ENCODE peak calls at places on chromosomes 4 and X, in six cellular contexts. H is sigmoid colon, A is lower leg skin, W is mesothelial cell of epicardium, M is RWPE1, Q is AG10803. L is an unnamed sample.

GRCh38 chrX:103329991-103330390 is at the start of gene TCEAL7:
- DNase-seq in H (peak), A (no peak), W (no peak), M (no peak), Q (peak), L (no peak)

GRCh38 chr4:140071806-140072205 is 82.2 kb downstream of the MAML3 start:
- DNase-seq in H (no peak), A (no peak), W (no peak), M (no peak), Q (peak), L (no peak)

GRCh38 chr4:141921293-141921692 is 284.9 kb downstream of the IL15 start:
- DNase-seq in H (no peak), A (no peak), W (no peak), M (no peak), Q (no peak), L (no peak)

GRCh38 chr4:11589676-11590075 is 161.0 kb upstream of the HS3ST1 start:
- DNase-seq in H (no peak), A (no peak), W (no peak), M (no peak), Q (no peak), L (peak)

GRCh38 chr4:8195431-8195830 is 3.7 kb upstream of the SH3TC1 start:
- DNase-seq in H (no peak), A (no peak), W (no peak), M (no peak), Q (no peak), L (no peak)

GRCh38 chr4:66852843-66853242 is 692.5 kb downstream of the CENPC start:
- DNase-seq in H (no peak), A (no peak), W (no peak), M (no peak), Q (no peak), L (no peak)

GRCh38 chrX:72394518-72395163 is 88.9 kb upstream of the CITED1 start:
- DNase-seq in H (no peak), A (no peak), W (no peak), M (no peak), Q (peak), L (no peak)

GRCh38 chr4:188658958-188659522 is 519.8 kb downstream of the TRIML1 start:
- DNase-seq in H (no peak), A (no peak), W (no peak), M (no peak), Q (no peak), L (no peak)

GRCh38 chr4:186029731-186030421 is 39.1 kb upstream of the TLR3 start:
- DNase-seq in H (peak), A (peak), W (no peak), M (no peak), Q (peak), L (no peak)

GRCh38 chr4:168540086-168540864 is 43.4 kb downstream of the PALLD start:
- DNase-seq in H (no peak), A (no peak), W (no peak), M (no peak), Q (peak), L (peak)

GRCh38 chr4:168797738-168798375 is 212.2 kb downstream of the CBR4 start:
- DNase-seq in H (no peak), A (no peak), W (no peak), M (no peak), Q (no peak), L (no peak)

GRCh38 chr4:111943796-111944203 is 201.5 kb upstream of the FAM241A start:
- DNase-seq in H (no peak), A (no peak), W (no peak), M (peak), Q (peak), L (peak)

GRCh38 chr4:41600243-41600642 is 62.3 kb downstream of the LIMCH1 start:
- DNase-seq in H (no peak), A (no peak), W (no peak), M (peak), Q (no peak), L (peak)

GRCh38 chr4:38138363-38138762 is 178.2 kb downstream of the PTTG2 start:
- DNase-seq in H (no peak), A (no peak), W (no peak), M (no peak), Q (no peak), L (no peak)

GRCh38 chrX:29824176-29824906 is 391.0 kb upstream of the MAGEB2 start:
- DNase-seq in H (no peak), A (no peak), W (no peak), M (no peak), Q (no peak), L (no peak)

GRCh38 chr4:77156912-77157858 is at the start of gene CCNG2:
- DNase-seq in H (peak), A (peak), W (peak), M (peak), Q (peak), L (peak)

GRCh38 chr4:9762823-9763475 is 18.5 kb upstream of the DRD5 start:
- DNase-seq in H (no peak), A (peak), W (peak), M (peak), Q (peak), L (peak)

GRCh38 chrX:150857453-150857852 is 41.0 kb downstream of the CD99L2 start:
- DNase-seq in H (no peak), A (no peak), W (no peak), M (no peak), Q (no peak), L (no peak)

GRCh38 chrX:20729421-20729820 is 462.7 kb upstream of the RPS6KA3 start:
- DNase-seq in H (no peak), A (no peak), W (no peak), M (no peak), Q (peak), L (no peak)

GRCh38 chr4:151408630-151409469 is at the start of gene FHIP1A:
- DNase-seq in H (peak), A (peak), W (peak), M (peak), Q (peak), L (peak)

DNA sequence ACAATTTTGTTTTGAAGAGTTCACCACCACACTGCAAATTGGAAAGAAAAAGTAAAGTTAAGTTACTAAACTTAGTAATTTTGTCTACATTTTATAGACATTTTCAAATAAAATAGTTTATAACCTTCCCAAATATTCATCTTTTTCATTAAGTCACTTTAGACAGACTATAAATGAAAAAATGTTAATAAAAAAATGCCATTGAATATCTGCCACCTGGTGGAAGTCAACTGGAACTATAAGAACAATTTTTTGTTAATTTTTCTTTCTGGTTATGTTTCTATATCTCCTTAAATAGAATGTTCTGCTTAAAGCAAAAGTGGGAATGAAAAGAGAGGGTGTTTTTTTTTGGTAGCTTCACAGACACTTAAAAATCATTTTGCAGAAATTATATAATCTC is 534.4 kb upstream of the PCDH10 start:
- DNase-seq in H (no peak), A (no peak), W (no peak), M (no peak), Q (no peak), L (peak)
- TF ChIP-seq CTCF in H (no peak), A (no peak), W (peak), M (peak), Q (peak), L (peak)

GRCh38 chr4:158371158-158371557 is 150.5 kb upstream of the RXFP1 start:
- DNase-seq in H (no peak), A (no peak), W (no peak), M (peak), Q (peak), L (peak)
- TF ChIP-seq CTCF in H (no peak), A (no peak), W (no peak), M (no peak), Q (no peak), L (no peak)

DNA sequence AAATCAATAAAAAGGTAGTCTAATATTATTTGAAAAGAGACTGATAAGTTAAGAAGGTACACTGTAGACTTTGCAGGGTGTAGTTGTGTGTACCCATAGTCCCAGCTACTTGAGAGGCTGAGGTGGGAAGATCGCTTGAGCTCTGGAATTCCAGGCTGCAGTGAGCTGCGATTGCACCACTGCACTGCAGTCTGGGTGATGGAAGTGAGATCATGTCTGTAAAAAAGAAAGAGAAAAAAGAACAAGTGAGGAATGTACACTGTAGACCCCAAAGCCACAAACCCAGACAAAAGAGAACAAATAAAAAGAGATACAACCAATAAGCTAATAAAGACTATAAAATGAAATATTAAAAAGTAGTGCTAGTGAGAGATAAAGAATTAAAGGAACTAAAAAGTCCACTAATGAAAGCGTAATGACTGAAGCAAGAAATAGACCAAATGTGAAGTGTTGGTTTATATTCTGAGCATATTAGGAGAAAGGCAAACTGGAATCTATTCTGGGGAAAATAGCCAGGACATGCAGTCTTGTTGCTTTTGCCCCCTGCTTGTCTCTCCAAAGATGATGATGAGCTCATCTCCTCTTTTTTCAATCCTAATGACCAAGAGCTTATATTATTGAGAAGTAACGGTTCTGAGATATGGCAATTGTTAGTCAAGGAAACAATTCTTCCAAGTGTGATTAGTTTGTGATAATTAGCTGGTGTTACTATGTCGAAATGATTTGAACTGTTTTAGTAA is 19.1 kb downstream of the GSX2 start:
- DNase-seq in H (no peak), A (no peak), W (no peak), M (no peak), Q (no peak), L (no peak)
- TF ChIP-seq CTCF in H (no peak), A (no peak), W (no peak), M (no peak), Q (no peak), L (no peak)

DNA sequence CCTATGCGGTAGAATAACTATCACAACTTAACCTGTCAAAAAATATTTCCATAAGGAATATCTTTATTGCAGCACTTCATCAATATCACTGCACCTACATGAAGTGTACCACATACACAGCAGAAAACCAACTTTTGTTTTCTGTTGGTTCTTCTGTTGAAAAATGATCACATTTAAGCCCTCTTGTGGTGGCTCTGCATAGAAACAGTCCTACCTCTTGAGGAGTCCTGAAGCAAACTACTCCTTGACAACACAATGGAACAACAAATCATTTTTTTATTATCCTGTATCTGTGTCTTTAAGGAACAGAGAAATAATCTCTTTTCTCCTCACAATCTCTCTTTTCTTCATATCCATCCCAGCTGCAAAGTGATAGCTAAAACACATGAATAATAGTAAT is 39.8 kb upstream of the ATOH1 start:
- DNase-seq in H (no peak), A (no peak), W (no peak), M (peak), Q (peak), L (peak)
- TF ChIP-seq CTCF in H (no peak), A (no peak), W (peak), M (peak), Q (peak), L (peak)

DNA sequence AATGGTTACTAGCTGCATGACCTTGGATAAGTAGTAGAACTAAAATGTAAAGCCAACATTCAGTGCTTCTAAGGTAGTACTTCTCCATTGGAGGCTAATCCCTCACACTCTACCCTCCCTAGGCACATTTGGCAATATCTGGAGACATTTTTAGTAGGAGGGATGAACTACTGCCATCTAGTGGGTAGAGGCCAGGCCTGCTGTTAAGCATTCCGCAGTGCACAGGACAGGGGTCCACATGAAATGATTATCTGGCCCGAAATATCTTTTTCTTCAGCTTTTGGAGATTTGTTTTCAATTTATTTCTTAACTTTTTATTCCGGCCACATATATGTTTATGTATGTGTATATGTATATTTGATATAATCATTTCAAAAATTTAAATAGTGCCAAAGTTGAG is 36.0 kb upstream of the SPANXC start:
- DNase-seq in H (no peak), A (no peak), W (no peak), M (peak), Q (peak), L (peak)
- TF ChIP-seq CTCF in H (no peak), A (no peak), W (no peak), M (peak), Q (peak), L (peak)

GRCh38 chr4:64538219-64538618 is 129.0 kb upstream of the TECRL start:
- DNase-seq in H (no peak), A (no peak), W (no peak), M (no peak), Q (no peak), L (no peak)
- TF ChIP-seq CTCF in H (no peak), A (no peak), W (no peak), M (no peak), Q (no peak), L (no peak)

DNA sequence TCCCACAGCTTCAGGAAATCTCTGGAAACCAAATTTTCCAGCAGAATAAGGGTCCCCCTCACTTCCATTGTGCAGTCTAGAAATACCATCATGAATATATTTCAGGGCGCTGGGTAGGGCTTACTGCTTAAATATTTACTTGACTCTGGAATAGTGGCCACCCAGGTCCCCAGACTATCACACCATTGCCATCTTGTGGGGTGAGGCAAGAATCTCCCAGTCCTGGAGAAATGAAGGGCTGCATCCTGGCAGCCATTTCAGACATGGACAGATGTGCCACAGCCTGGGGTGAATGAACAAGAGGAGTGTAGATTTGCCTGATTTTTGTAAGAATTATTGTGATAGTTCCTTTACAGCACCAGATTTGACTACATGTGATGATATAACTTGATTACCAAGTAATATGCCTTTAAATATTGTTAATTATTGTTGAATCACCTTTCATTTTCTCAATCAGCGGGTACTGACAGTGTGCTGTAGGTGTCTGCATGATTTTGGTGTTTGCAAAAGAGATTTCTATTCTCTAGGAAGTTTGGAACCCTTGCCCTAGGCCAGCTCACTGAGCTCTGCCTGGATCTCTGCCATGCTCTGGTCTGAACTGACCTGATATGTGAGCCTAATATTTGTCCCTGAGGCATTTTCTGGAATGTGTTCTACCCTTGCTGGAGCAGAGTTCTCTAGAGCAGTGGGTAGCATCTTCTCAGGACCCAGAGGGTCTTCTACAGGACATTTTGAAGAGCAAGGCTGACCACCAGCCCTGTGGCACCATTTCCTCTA is 183.4 kb downstream of the KIT start:
- DNase-seq in H (no peak), A (no peak), W (no peak), M (peak), Q (peak), L (peak)
- TF ChIP-seq CTCF in H (no peak), A (no peak), W (no peak), M (no peak), Q (peak), L (no peak)

L was measured in MCF 10A.